ENCODE peak calls at places on chromosomes 7 and 10, in six cellular contexts. U is lower lobe of right lung, E is heart left ventricle, A is DND-41, N is right lobe of liver, I is mammary epithelial cell. K is an unnamed sample.

GRCh38 chr7:148050492-148051158 is 539.9 kb upstream of the C7orf33 start:
- DNase-seq in A (no peak), I (no peak), U (no peak), E (no peak), N (no peak), K (no peak)

GRCh38 chr10:70462349-70462984 is 16.1 kb upstream of the PALD1 start:
- DNase-seq in E (peak; percentile 85), A (no peak), I (peak; percentile 60), N (no peak), U (peak; percentile 66), K (peak; percentile 47)

GRCh38 chr10:29966269-29966668 is 93.1 kb downstream of the JCAD start:
- DNase-seq in E (no peak), A (peak; percentile 9), U (no peak), N (no peak), I (no peak), K (no peak)

GRCh38 chr7:24981544-24981951 is 1.6 kb upstream of the OSBPL3 start:
- DNase-seq in N (peak; percentile 50), E (peak; percentile 46), U (peak; percentile 74), A (peak; percentile 45), I (peak; percentile 78), K (peak; percentile 30)

GRCh38 chr7:82481499-82482097 is 38.0 kb upstream of the CACNA2D1 start:
- DNase-seq in N (no peak), I (peak; percentile 9), U (no peak), E (no peak), A (no peak), K (no peak)

GRCh38 chr10:43304687-43305333 is 37.9 kb upstream of the RASGEF1A start:
- DNase-seq in N (peak; percentile 77), A (peak; percentile 46), E (peak; percentile 76), I (peak; percentile 11), U (peak; percentile 89), K (peak; percentile 73)

GRCh38 chr7:12594122-12594897 is 23.8 kb downstream of the SCIN start:
- DNase-seq in E (no peak), U (no peak), A (no peak), N (no peak), I (no peak), K (no peak)

GRCh38 chr7:80411621-80412020 is 100.2 kb downstream of the GNAT3 start:
- DNase-seq in U (no peak), I (no peak), N (no peak), A (no peak), E (no peak), K (no peak)

GRCh38 chr10:62050941-62051433 is 149.5 kb downstream of the ARID5B start:
- DNase-seq in N (no peak), U (peak; percentile 53), A (no peak), I (peak; percentile 90), E (peak; percentile 74), K (no peak)

GRCh38 chr7:100444311-100445278 is 8.3 kb upstream of the PPP1R35 start:
- DNase-seq in I (no peak), N (peak; percentile 72), A (peak; percentile 88), E (no peak), U (no peak), K (no peak)

GRCh38 chr7:138935438-138936079 is 45.6 kb downstream of the KIAA1549 start:
- DNase-seq in I (peak; percentile 79), E (no peak), U (no peak), A (no peak), N (no peak), K (peak; percentile 57)

GRCh38 chr10:127337801-127338200 is 141.4 kb upstream of the INSYN2A start:
- DNase-seq in I (no peak), E (no peak), U (no peak), N (no peak), A (no peak), K (no peak)

GRCh38 chr7:54541941-54542618 is at the start of gene VSTM2A:
- DNase-seq in E (no peak), A (no peak), N (no peak), U (no peak), I (peak; percentile 4), K (peak; percentile 67)

GRCh38 chr7:129376076-129376777 is 58.0 kb upstream of the STRIP2 start:
- DNase-seq in N (no peak), I (peak; percentile 26), E (no peak), U (no peak), A (peak; percentile 47), K (no peak)

GRCh38 chr7:130996841-130997231 is 262.8 kb upstream of the KLF14 start:
- DNase-seq in N (no peak), U (peak; percentile 56), I (peak; percentile 85), E (no peak), A (peak; percentile 44), K (no peak)

GRCh38 chr10:85319826-85320225 is 991.4 kb downstream of the CCSER2 start:
- DNase-seq in E (peak; percentile 55), U (no peak), N (no peak), I (no peak), A (no peak), K (peak; percentile 82)

GRCh38 chr7:44285561-44285960 is 39.8 kb downstream of the CAMK2B start:
- DNase-seq in I (no peak), E (no peak), A (no peak), N (peak; percentile 16), U (peak; percentile 14), K (peak; percentile 30)

GRCh38 chr7:30879139-30880089 is 32.2 kb upstream of the AQP1 start:
- DNase-seq in E (no peak), U (no peak), A (no peak), N (no peak), I (no peak), K (no peak)

GRCh38 chr10:132247943-132248342 is 59.8 kb downstream of the STK32C start:
- DNase-seq in I (no peak), U (no peak), N (no peak), A (no peak), E (no peak), K (no peak)

GRCh38 chr7:137018468-137018867 is 150.0 kb downstream of the CHRM2 start:
- DNase-seq in A (no peak), I (no peak), E (no peak), U (no peak), N (no peak), K (no peak)

GRCh38 chr7:40331915-40332314 is 197.1 kb downstream of the SUGCT start:
- DNase-seq in E (no peak), U (no peak), I (no peak), N (no peak), A (no peak), K (no peak)

GRCh38 chr7:5584091-5584490 is 160.5 kb upstream of the TNRC18 start:
- DNase-seq in A (no peak), U (no peak), I (no peak), E (no peak), N (no peak), K (no peak)

GRCh38 chr10:5508786-5509185 is 9.4 kb upstream of the CALML5 start:
- DNase-seq in U (no peak), E (no peak), A (no peak), I (no peak), N (no peak), K (no peak)

GRCh38 chr7:129401968-129402860 is 32.0 kb upstream of the STRIP2 start:
- DNase-seq in A (no peak), N (no peak), I (no peak), E (no peak), U (no peak), K (no peak)

GRCh38 chr7:115879171-115879570 is 151.4 kb downstream of the TFEC start:
- DNase-seq in I (no peak), E (no peak), N (no peak), U (no peak), A (no peak), K (no peak)

GRCh38 chr10:114824396-114824795 is 2.8 kb downstream of the FHIP2A start:
- DNase-seq in N (no peak), E (no peak), I (no peak), U (no peak), A (no peak), K (no peak)

GRCh38 chr7:75624134-75624832 is 114.5 kb downstream of the HIP1 start:
- DNase-seq in A (no peak), E (peak; percentile 59), U (peak; percentile 87), N (no peak), I (no peak), K (no peak)

GRCh38 chr10:90432891-90433290 is 424.9 kb downstream of the HTR7 start:
- DNase-seq in U (no peak), E (no peak), I (no peak), A (no peak), N (no peak), K (no peak)

GRCh38 chr7:35869810-35870209 is 69.0 kb downstream of the SEPTIN7 start:
- DNase-seq in N (no peak), A (no peak), U (no peak), I (no peak), E (no peak), K (no peak)

GRCh38 chr7:110922906-110923305 is 168.0 kb upstream of the LRRN3 start:
- DNase-seq in U (no peak), E (no peak), A (no peak), N (no peak), I (peak; percentile 89), K (no peak)

GRCh38 chr7:156932006-156932405 is 17.5 kb upstream of the NOM1 start:
- DNase-seq in I (peak; percentile 39), E (peak; percentile 9), A (no peak), U (no peak), N (no peak), K (no peak)

GRCh38 chr10:6734286-6734685 is 154.2 kb upstream of the PRKCQ start:
- DNase-seq in I (no peak), A (no peak), E (no peak), N (no peak), U (no peak), K (no peak)
- H3K4me3 ChIP-seq in I (no peak overlapping the region), A (no peak overlapping the region), E (no peak overlapping the region), N (no peak overlapping the region), U (no peak overlapping the region), K (no peak overlapping the region)

DNA sequence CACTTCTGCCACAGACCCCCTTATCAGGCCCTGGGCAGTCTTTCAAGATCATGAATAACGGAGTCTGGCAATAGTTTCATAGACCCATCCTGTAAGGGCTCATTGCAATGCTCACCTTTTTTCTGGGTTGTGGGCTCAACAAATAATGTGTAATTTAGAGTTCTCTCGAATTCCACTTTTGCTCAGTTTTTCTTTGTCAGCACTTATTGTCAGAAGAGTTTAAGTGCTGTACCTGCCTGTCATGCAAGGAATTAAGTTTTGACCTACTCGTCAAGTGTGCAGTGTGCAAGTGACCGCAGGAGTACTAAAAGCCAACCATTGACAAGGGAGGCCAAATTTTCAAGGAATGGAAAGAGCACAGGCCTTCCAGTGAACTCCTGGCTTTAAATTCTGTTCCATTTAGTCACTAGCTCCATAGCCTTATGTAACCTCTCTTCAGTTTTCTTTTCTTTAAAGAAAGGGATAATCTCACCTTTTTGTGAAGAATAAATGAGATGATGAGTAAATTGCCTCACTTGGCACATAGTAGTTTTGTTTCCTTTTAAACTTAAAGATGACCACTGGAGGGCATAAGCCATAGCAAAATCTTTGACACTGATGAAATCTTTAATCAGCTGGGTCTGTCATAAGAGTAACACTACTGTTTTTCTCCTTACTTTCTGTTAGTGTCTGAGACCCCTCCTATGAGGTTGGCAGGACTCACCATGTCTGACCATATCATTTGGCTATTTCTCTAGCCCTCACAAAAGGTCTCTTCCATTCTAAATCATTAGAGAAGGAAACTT is 313.3 kb downstream of the TYW1 start:
- DNase-seq in A (no peak), N (no peak), E (no peak), U (no peak), I (no peak), K (no peak)
- TF ChIP-seq CTCF in A (no peak), N (no peak), E (no peak), U (no peak), I (no peak), K (no peak)

GRCh38 chr7:33702511-33703054 is 202.8 kb upstream of the BMPER start:
- DNase-seq in N (no peak), I (no peak), U (no peak), E (no peak), A (no peak), K (no peak)
- H3K27ac ChIP-seq in N (no peak overlapping the region), I (no peak overlapping the region), U (no peak overlapping the region), E (no peak overlapping the region), A (no peak overlapping the region), K (no peak overlapping the region)

GRCh38 chr10:100736809-100737358 is 8.5 kb upstream of the PAX2 start:
- DNase-seq in E (no peak), I (no peak), U (no peak), A (no peak), N (no peak), K (no peak)
- H3K4me3 ChIP-seq in E (no peak overlapping the region), I (no peak overlapping the region), U (no peak overlapping the region), A (no peak overlapping the region), N (no peak overlapping the region), K (no peak overlapping the region)

K was measured in dorsolateral prefrontal cortex.